ENCODE peak calls at places on chromosomes 7 and 10, in nine cellular contexts. X is GM23338, A is HCT116, E is spleen, H is endothelial cell of umbilical vein, T is stomach, W is sigmoid colon, Q is HL-60, M is SK-N-SH. J is an unnamed sample.

GRCh38 chr7:151179287-151179860 is 7.7 kb downstream of the ASB10 start:
- DNase-seq in A (no peak), X (no peak), H (no peak), W (no peak), Q (no peak), E (no peak), M (peak; percentile 22), T (no peak), J (no peak)

GRCh38 chr10:116437076-116437692 is 9.5 kb downstream of the PNLIPRP3 start:
- DNase-seq in M (no peak), X (no peak), Q (no peak), T (no peak), E (no peak), W (no peak), A (no peak), H (no peak), J (no peak)

GRCh38 chr7:27031289-27032172 is 64.3 kb downstream of the HOXA1 start:
- DNase-seq in A (no peak), H (peak; percentile 56), M (no peak), E (no peak), W (no peak), Q (peak; percentile 36), X (no peak), T (no peak), J (no peak)

GRCh38 chr10:28564905-28565304 is 32.0 kb downstream of the WAC start:
- DNase-seq in H (peak; percentile 23), A (no peak), X (no peak), Q (no peak), M (no peak), W (no peak), T (no peak), E (no peak), J (no peak)

GRCh38 chr10:19993714-19994343 is 177.6 kb downstream of the PLXDC2 start:
- DNase-seq in H (no peak), X (no peak), Q (no peak), W (no peak), M (no peak), T (no peak), A (no peak), E (no peak), J (no peak)

GRCh38 chr7:2873146-2873545 is 29.0 kb upstream of the GNA12 start:
- DNase-seq in H (no peak), A (no peak), E (no peak), T (no peak), X (no peak), Q (no peak), W (no peak), M (peak; percentile 34), J (no peak)

GRCh38 chr10:101118031-101118430 is 13.1 kb upstream of the TLX1 start:
- DNase-seq in A (no peak), X (no peak), Q (no peak), E (no peak), T (no peak), M (no peak), H (no peak), W (no peak), J (no peak)

GRCh38 chr7:40918701-40919271 is 784.0 kb downstream of the SUGCT start:
- DNase-seq in E (no peak), T (no peak), M (no peak), X (no peak), H (no peak), A (no peak), Q (no peak), W (no peak), J (no peak)

GRCh38 chr10:44933451-44933850 is 22.3 kb downstream of the TMEM72 start:
- DNase-seq in M (no peak), W (peak; percentile 58), X (no peak), E (peak; percentile 58), T (no peak), Q (no peak), A (no peak), H (no peak), J (no peak)

GRCh38 chr10:1166828-1167275 is 110.7 kb downstream of the WDR37 start:
- DNase-seq in Q (no peak), T (no peak), E (peak; percentile 50), M (no peak), A (no peak), H (no peak), X (no peak), W (peak; percentile 58), J (no peak)

GRCh38 chr10:132945125-132945893 is 2.9 kb upstream of the CFAP46 start:
- DNase-seq in H (no peak), X (no peak), A (no peak), E (no peak), T (no peak), W (peak; percentile 52), M (no peak), Q (no peak), J (no peak)

GRCh38 chr7:42766810-42767423 is 145.0 kb downstream of the C7orf25 start:
- DNase-seq in M (no peak), E (no peak), W (no peak), H (no peak), T (no peak), Q (no peak), X (no peak), A (no peak), J (no peak)

GRCh38 chr7:102310414-102310815 is 23.7 kb downstream of the SH2B2 start:
- DNase-seq in M (no peak), W (no peak), E (no peak), Q (no peak), H (no peak), A (no peak), T (no peak), X (no peak), J (no peak)

GRCh38 chr7:70134029-70134445 is 535.8 kb downstream of the AUTS2 start:
- DNase-seq in M (peak; percentile 60), X (no peak), W (no peak), H (no peak), A (no peak), Q (no peak), E (no peak), T (no peak), J (no peak)
- TF ChIP-seq CTCF in M (no peak), X (no peak), W (no peak), H (no peak), A (no peak), Q (no peak), E (no peak), T (no peak), J (no peak)

DNA sequence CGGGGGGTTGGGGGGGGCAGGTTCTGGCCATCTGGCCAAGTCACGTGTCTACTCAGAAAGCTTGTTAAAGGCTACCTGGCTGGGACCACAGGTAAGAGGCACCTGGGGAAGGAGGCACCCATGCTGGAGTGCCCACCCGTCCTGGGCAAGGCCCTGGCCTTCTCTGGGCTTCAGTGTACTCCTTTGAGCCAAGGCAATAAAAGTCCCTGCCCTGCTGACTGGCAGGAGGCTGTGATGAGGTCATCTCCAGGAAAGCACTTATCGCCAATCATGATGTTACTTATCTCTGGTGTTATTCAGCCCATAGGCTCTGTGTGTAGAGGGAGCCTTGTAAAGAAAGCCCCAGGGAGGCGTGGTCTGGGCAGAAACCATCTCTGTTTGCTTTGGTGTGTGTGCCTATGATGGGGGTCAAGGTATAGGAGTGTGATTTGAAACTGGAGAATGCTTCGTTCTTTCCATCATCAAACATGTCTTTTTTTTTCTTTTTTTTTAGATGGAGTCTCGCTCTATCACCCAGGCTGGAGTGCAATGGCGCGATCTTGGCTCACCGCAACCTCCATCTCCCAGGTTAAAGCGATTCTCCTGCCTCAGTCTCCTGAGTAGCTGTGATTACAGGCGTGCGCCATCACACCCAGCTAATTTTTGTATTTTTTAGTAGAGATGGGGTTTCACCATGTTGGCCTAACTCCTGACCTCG is 2.5 kb upstream of the CLDN4 start:
- DNase-seq in M (peak; percentile 93), W (no peak), Q (no peak), T (peak; percentile 63), A (peak; percentile 90), X (no peak), H (peak; percentile 69), E (no peak), J (peak; percentile 72)
- TF ChIP-seq POLR2AphosphoS5 in M (no peak), W (no peak), Q (no peak), T (peak; percentile 61), A (peak; percentile 48), X (no peak), H (no peak), E (no peak), J (peak; percentile 68)

GRCh38 chr7:153193144-153193595 is 433.6 kb downstream of the ACTR3B start:
- DNase-seq in E (no peak), X (peak; percentile 71), W (peak; percentile 67), Q (no peak), H (no peak), M (peak; percentile 74), A (no peak), T (no peak), J (no peak)
- TF ChIP-seq CTCF in E (peak; percentile 57), X (peak; percentile 82), W (peak; percentile 80), Q (peak; percentile 49), H (no peak), M (peak; percentile 29), A (no peak), T (peak; percentile 50), J (peak; percentile 18)

GRCh38 chr7:146735992-146736391 is 619.4 kb downstream of the CNTNAP2 start:
- DNase-seq in Q (no peak), T (no peak), X (no peak), W (no peak), H (no peak), E (no peak), M (no peak), A (no peak), J (no peak)
- TF ChIP-seq POLR2AphosphoS5 in Q (no peak), T (no peak), X (no peak), W (no peak), H (no peak), E (no peak), M (no peak), A (no peak), J (no peak)

DNA sequence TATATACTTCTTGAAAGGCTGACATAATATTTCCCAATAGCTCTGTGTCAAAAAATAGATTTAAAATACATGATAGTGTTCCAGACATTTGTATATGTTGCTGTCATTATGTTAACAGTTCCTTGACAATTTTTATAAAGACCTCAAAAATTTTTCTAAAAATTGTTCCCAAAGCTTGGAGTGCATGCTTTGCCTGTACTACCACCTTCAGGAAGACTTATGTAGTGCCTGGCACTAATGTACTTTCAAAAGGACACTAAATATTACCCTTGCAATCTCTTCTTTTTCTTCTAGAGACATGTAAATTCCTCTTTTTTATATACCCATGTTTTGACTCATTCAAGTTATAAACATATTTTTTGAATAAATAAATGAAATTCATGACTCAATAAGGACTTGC is 48.0 kb upstream of the SP8 start:
- DNase-seq in E (no peak), A (no peak), M (no peak), X (peak; percentile 30), Q (no peak), T (no peak), H (no peak), W (no peak), J (no peak)
- TF ChIP-seq CTCF in E (no peak), A (peak; percentile 8), M (peak; percentile 33), X (peak; percentile 75), Q (no peak), T (no peak), H (no peak), W (no peak), J (no peak)

GRCh38 chr7:1055084-1055450 is 10.7 kb downstream of the GPR146 start:
- DNase-seq in A (no peak), E (peak; percentile 89), H (peak; percentile 91), M (peak; percentile 92), X (no peak), Q (peak; percentile 78), T (peak; percentile 88), W (peak; percentile 94), J (peak; percentile 57)
- TF ChIP-seq POLR2AphosphoS5 in A (no peak), E (peak; percentile 77), H (no peak), M (no peak), X (no peak), Q (no peak), T (peak; percentile 77), W (peak; percentile 65), J (peak; percentile 35)

GRCh38 chr10:70052462-70053211 is at the start of gene MACROH2A2:
- DNase-seq in E (no peak), A (peak; percentile 47), X (peak; percentile 84), Q (peak; percentile 40), T (peak; percentile 43), H (peak; percentile 12), M (peak; percentile 89), W (peak; percentile 79), J (peak; percentile 63)
- TF ChIP-seq CTCF in E (no peak), A (peak; percentile 25), X (peak; percentile 52), Q (no peak), T (no peak), H (no peak), M (peak; percentile 53), W (peak; percentile 31), J (no peak)

J was measured in prostate gland.